ENCODE peak calls at places on chromosome 17, in nine cellular contexts. One of them, this sample, is unnamed.

GRCh38 chr17:39527220-39527813 is 66.0 kb downstream of the CDK12 start:
- DNase-seq in endothelial cell of umbilical vein: peak
- DNase-seq in adrenal gland: no peak
- DNase-seq in esophagus squamous epithelium: no peak
- DNase-seq in uterus: no peak
- DNase-seq in heart left ventricle: no peak
- DNase-seq in transverse colon: no peak
- DNase-seq in testis: no peak
- DNase-seq in A549: no peak
- DNase-seq in this sample: peak

GRCh38 chr17:72411124-72411563 is 290.3 kb downstream of the SOX9 start:
- DNase-seq in endothelial cell of umbilical vein: no peak
- DNase-seq in adrenal gland: no peak
- DNase-seq in esophagus squamous epithelium: no peak
- DNase-seq in uterus: no peak
- DNase-seq in heart left ventricle: no peak
- DNase-seq in transverse colon: no peak
- DNase-seq in testis: no peak
- DNase-seq in A549: no peak
- DNase-seq in this sample: no peak

GRCh38 chr17:51640108-51640622 is 379.8 kb downstream of the UTP18 start:
- DNase-seq in endothelial cell of umbilical vein: no peak
- DNase-seq in adrenal gland: no peak
- DNase-seq in esophagus squamous epithelium: no peak
- DNase-seq in uterus: no peak
- DNase-seq in heart left ventricle: no peak
- DNase-seq in transverse colon: no peak
- DNase-seq in testis: peak
- DNase-seq in A549: peak
- DNase-seq in this sample: peak

GRCh38 chr17:38912221-38912813 is 13.1 kb upstream of the LASP1NB start:
- DNase-seq in endothelial cell of umbilical vein: no peak
- DNase-seq in adrenal gland: peak
- DNase-seq in esophagus squamous epithelium: no peak
- DNase-seq in uterus: peak
- DNase-seq in heart left ventricle: no peak
- DNase-seq in transverse colon: peak
- DNase-seq in testis: peak
- DNase-seq in A549: no peak
- DNase-seq in this sample: no peak

GRCh38 chr17:41481051-41481450 is at the start of gene KRT35:
- DNase-seq in endothelial cell of umbilical vein: no peak
- DNase-seq in adrenal gland: no peak
- DNase-seq in esophagus squamous epithelium: no peak
- DNase-seq in uterus: no peak
- DNase-seq in heart left ventricle: no peak
- DNase-seq in transverse colon: no peak
- DNase-seq in testis: no peak
- DNase-seq in A549: no peak
- DNase-seq in this sample: no peak

GRCh38 chr17:57521606-57522435 is 223.3 kb downstream of the CCDC182 start:
- DNase-seq in endothelial cell of umbilical vein: no peak
- DNase-seq in adrenal gland: no peak
- DNase-seq in esophagus squamous epithelium: no peak
- DNase-seq in uterus: no peak
- DNase-seq in heart left ventricle: no peak
- DNase-seq in transverse colon: no peak
- DNase-seq in testis: no peak
- DNase-seq in A549: no peak
- DNase-seq in this sample: no peak

GRCh38 chr17:39485555-39485954 is 24.3 kb downstream of the CDK12 start:
- DNase-seq in endothelial cell of umbilical vein: no peak
- DNase-seq in adrenal gland: no peak
- DNase-seq in esophagus squamous epithelium: no peak
- DNase-seq in uterus: no peak
- DNase-seq in heart left ventricle: no peak
- DNase-seq in transverse colon: no peak
- DNase-seq in testis: no peak
- DNase-seq in A549: no peak
- DNase-seq in this sample: no peak

GRCh38 chr17:77783991-77784820 is 174.3 kb upstream of the TNRC6C start:
- DNase-seq in endothelial cell of umbilical vein: no peak
- DNase-seq in adrenal gland: no peak
- DNase-seq in esophagus squamous epithelium: no peak
- DNase-seq in uterus: no peak
- DNase-seq in heart left ventricle: no peak
- DNase-seq in transverse colon: no peak
- DNase-seq in testis: no peak
- DNase-seq in A549: no peak
- DNase-seq in this sample: no peak

GRCh38 chr17:14919049-14919545 is 346.0 kb downstream of the PMP22 start:
- DNase-seq in endothelial cell of umbilical vein: no peak
- DNase-seq in adrenal gland: no peak
- DNase-seq in esophagus squamous epithelium: no peak
- DNase-seq in uterus: no peak
- DNase-seq in heart left ventricle: no peak
- DNase-seq in transverse colon: no peak
- DNase-seq in testis: no peak
- DNase-seq in A549: no peak
- DNase-seq in this sample: no peak

GRCh38 chr17:14921936-14922335 is 343.2 kb downstream of the PMP22 start:
- DNase-seq in endothelial cell of umbilical vein: no peak
- DNase-seq in adrenal gland: no peak
- DNase-seq in esophagus squamous epithelium: no peak
- DNase-seq in uterus: no peak
- DNase-seq in heart left ventricle: no peak
- DNase-seq in transverse colon: no peak
- DNase-seq in testis: no peak
- DNase-seq in A549: no peak
- DNase-seq in this sample: no peak

GRCh38 chr17:14918540-14918939 is 346.6 kb downstream of the PMP22 start:
- DNase-seq in endothelial cell of umbilical vein: no peak
- DNase-seq in adrenal gland: no peak
- DNase-seq in esophagus squamous epithelium: no peak
- DNase-seq in uterus: no peak
- DNase-seq in heart left ventricle: no peak
- DNase-seq in transverse colon: no peak
- DNase-seq in testis: no peak
- DNase-seq in A549: no peak
- DNase-seq in this sample: no peak

GRCh38 chr17:14922421-14922820 is 342.7 kb downstream of the PMP22 start:
- DNase-seq in endothelial cell of umbilical vein: no peak
- DNase-seq in adrenal gland: no peak
- DNase-seq in esophagus squamous epithelium: no peak
- DNase-seq in uterus: no peak
- DNase-seq in heart left ventricle: no peak
- DNase-seq in transverse colon: no peak
- DNase-seq in testis: no peak
- DNase-seq in A549: no peak
- DNase-seq in this sample: no peak

DNA sequence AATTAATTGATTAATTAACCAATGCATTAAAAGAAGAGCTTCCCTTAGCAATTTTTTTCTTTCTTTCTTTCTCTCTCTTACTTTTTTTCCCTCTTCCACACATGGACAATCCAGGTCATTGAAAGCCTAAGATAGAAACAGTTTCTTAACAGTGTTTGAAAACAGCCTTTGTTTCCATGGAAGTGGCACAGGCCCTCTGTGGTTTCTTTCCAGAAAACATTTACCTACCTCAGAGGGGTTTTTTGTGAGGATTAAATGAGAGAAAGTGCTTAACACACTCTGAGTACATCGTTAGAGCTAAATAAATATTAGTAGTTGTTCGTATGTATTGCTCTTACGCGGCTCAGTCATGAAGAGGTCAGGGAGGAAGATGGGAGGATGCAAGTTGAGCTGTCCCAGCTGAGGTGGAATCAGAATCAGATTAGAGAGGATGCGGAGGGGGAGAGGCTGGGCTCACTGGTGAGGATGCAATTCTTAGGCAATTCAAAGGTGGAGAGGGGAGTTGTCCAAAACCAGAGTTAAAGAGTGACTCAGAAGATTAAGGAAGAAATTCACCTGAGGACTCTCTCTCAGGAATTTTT is 345.5 kb downstream of the PMP22 start:
- DNase-seq in endothelial cell of umbilical vein: no peak
- DNase-seq in adrenal gland: no peak
- DNase-seq in esophagus squamous epithelium: no peak
- DNase-seq in uterus: no peak
- DNase-seq in heart left ventricle: no peak
- DNase-seq in transverse colon: no peak
- DNase-seq in testis: no peak
- DNase-seq in A549: no peak
- DNase-seq in this sample: no peak
- TF ChIP-seq POLR2A in endothelial cell of umbilical vein: no peak
- TF ChIP-seq POLR2A in adrenal gland: no peak
- TF ChIP-seq POLR2A in esophagus squamous epithelium: no peak
- TF ChIP-seq POLR2A in uterus: no peak
- TF ChIP-seq POLR2A in heart left ventricle: no peak
- TF ChIP-seq POLR2A in transverse colon: no peak
- TF ChIP-seq POLR2A in testis: no peak
- TF ChIP-seq POLR2A in A549: no peak
- TF ChIP-seq POLR2A in this sample: no peak

DNA sequence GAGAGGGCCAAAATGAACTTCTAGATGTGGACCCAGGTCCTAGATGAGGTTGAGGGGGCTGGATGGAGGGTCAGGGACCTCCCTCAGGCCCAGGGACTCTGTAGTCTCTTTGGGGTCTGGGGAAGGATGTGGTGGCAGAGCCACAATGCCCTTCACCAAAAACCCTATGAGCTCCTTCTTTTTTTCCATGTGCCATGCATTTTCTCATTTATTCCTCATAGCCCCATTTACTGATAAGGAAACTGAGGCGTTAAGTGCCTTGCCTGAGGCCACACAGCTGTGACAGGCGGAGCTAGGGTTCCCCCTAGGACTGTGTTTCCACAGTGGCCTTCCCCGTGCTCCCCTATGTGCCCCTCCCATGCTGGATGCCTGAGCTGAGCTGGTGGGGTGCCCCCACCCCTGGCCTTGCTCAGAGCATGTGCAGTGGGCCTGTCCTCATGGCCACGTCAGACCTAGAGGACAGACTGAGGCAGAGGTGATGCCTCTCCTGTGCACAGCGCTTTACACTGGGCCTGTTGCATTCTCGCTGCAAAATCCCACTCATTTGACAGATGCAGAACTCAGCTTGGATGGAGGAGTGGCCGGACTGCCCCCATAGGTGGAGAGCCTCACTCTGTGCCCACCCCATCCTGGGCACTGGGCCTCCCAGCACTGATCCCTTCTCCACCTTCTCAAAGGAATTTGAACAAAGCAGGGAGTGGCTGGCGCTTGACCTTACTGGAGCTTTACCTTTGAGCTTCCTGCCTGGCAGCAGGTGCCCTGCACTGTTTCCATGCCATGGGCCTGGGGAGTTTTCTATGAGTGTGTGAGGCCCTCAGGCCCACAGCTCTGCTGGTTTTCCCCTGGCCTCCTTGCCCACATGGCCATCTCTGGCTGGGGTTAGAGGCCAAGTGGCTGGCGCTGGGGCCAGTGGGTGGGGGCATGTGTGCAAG is 2.5 kb downstream of the MAP2K3 start:
- DNase-seq in endothelial cell of umbilical vein: no peak
- DNase-seq in adrenal gland: no peak
- DNase-seq in esophagus squamous epithelium: no peak
- DNase-seq in uterus: no peak
- DNase-seq in heart left ventricle: no peak
- DNase-seq in transverse colon: peak
- DNase-seq in testis: no peak
- DNase-seq in A549: no peak
- DNase-seq in this sample: peak
- TF ChIP-seq POLR2A in endothelial cell of umbilical vein: no peak
- TF ChIP-seq POLR2A in adrenal gland: no peak
- TF ChIP-seq POLR2A in esophagus squamous epithelium: no peak
- TF ChIP-seq POLR2A in uterus: no peak
- TF ChIP-seq POLR2A in heart left ventricle: no peak
- TF ChIP-seq POLR2A in transverse colon: no peak
- TF ChIP-seq POLR2A in testis: no peak
- TF ChIP-seq POLR2A in A549: no peak
- TF ChIP-seq POLR2A in this sample: no peak

DNA sequence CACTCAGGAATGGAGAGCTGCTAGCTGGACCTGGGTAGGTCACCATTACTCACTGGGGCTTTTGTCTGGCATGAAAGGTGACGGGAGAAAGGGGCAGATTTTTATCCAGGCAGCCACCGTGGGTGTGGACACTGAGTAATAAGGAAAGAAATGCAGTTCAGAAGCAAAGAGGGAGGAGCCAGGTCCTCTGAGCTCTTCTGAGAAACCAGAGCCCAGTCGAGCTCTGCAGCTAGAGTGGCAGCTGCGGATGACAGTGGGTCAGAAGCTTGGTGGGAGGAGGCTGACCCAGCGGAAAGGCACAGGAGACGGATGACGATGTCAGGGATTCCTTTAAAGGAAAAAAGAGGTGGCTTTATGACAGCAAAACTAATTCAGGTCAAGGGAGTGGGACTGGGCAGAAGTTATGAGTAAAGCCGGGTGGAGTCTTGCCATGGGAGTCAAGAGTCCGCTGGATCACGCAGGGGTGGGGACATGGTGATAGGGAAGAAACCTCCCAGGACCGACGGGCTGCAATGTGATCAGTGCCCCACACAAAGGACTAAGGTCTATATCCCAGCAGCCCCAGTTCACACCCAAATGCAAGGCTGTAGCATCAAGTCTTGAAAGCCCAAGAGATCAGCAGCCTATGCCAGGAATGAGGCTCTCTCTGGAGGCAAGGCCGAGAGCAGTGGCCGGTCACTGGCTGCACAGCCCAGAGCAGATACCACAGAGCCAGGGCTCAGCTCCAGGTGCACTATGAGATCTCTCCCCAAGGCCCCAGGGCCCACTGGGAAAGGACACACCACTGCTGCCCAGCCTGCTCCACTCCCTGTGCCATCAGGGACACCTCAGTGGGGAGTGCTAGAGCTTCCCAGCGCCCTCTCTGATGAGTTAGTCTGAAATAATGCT is 6.3 kb upstream of the MNT start:
- DNase-seq in endothelial cell of umbilical vein: peak
- DNase-seq in adrenal gland: peak
- DNase-seq in esophagus squamous epithelium: no peak
- DNase-seq in uterus: peak
- DNase-seq in heart left ventricle: no peak
- DNase-seq in transverse colon: peak
- DNase-seq in testis: peak
- DNase-seq in A549: peak
- DNase-seq in this sample: no peak
- TF ChIP-seq POLR2A in endothelial cell of umbilical vein: peak
- TF ChIP-seq POLR2A in adrenal gland: no peak
- TF ChIP-seq POLR2A in esophagus squamous epithelium: no peak
- TF ChIP-seq POLR2A in uterus: peak
- TF ChIP-seq POLR2A in heart left ventricle: no peak
- TF ChIP-seq POLR2A in transverse colon: peak
- TF ChIP-seq POLR2A in testis: no peak
- TF ChIP-seq POLR2A in A549: no peak
- TF ChIP-seq POLR2A in this sample: no peak

GRCh38 chr17:76082326-76083251 is 3.6 kb downstream of the ZACN start:
- DNase-seq in endothelial cell of umbilical vein: no peak
- DNase-seq in adrenal gland: no peak
- DNase-seq in esophagus squamous epithelium: no peak
- DNase-seq in uterus: no peak
- DNase-seq in heart left ventricle: no peak
- DNase-seq in transverse colon: no peak
- DNase-seq in testis: no peak
- DNase-seq in A549: no peak
- DNase-seq in this sample: no peak

GRCh38 chr17:76079577-76080206 is 710 bp downstream of the ZACN start:
- DNase-seq in endothelial cell of umbilical vein: no peak
- DNase-seq in adrenal gland: no peak
- DNase-seq in esophagus squamous epithelium: no peak
- DNase-seq in uterus: no peak
- DNase-seq in heart left ventricle: no peak
- DNase-seq in transverse colon: no peak
- DNase-seq in testis: no peak
- DNase-seq in A549: no peak
- DNase-seq in this sample: no peak

GRCh38 chr17:76080934-76081287 is 1.9 kb downstream of the ZACN start:
- DNase-seq in endothelial cell of umbilical vein: no peak
- DNase-seq in adrenal gland: no peak
- DNase-seq in esophagus squamous epithelium: no peak
- DNase-seq in uterus: no peak
- DNase-seq in heart left ventricle: no peak
- DNase-seq in transverse colon: no peak
- DNase-seq in testis: no peak
- DNase-seq in A549: no peak
- DNase-seq in this sample: no peak

GRCh38 chr17:76080207-76080933 is 1.4 kb downstream of the ZACN start:
- DNase-seq in endothelial cell of umbilical vein: no peak
- DNase-seq in adrenal gland: no peak
- DNase-seq in esophagus squamous epithelium: no peak
- DNase-seq in uterus: no peak
- DNase-seq in heart left ventricle: no peak
- DNase-seq in transverse colon: no peak
- DNase-seq in testis: no peak
- DNase-seq in A549: no peak
- DNase-seq in this sample: no peak

GRCh38 chr17:76081295-76082210 is 2.6 kb downstream of the ZACN start:
- DNase-seq in endothelial cell of umbilical vein: no peak
- DNase-seq in adrenal gland: no peak
- DNase-seq in esophagus squamous epithelium: no peak
- DNase-seq in uterus: no peak
- DNase-seq in heart left ventricle: no peak
- DNase-seq in transverse colon: no peak
- DNase-seq in testis: no peak
- DNase-seq in A549: no peak
- DNase-seq in this sample: no peak
- TF ChIP-seq POLR2A in endothelial cell of umbilical vein: no peak
- TF ChIP-seq POLR2A in adrenal gland: no peak
- TF ChIP-seq POLR2A in esophagus squamous epithelium: no peak
- TF ChIP-seq POLR2A in uterus: no peak
- TF ChIP-seq POLR2A in heart left ventricle: no peak
- TF ChIP-seq POLR2A in transverse colon: no peak
- TF ChIP-seq POLR2A in testis: no peak
- TF ChIP-seq POLR2A in A549: no peak
- TF ChIP-seq POLR2A in this sample: no peak

This sample was measured in erythroblast.